ENCODE peak calls at places on chromosomes 11 and 22, in five cellular contexts. G, E, H, L and K are unnamed samples.
A peak's percentile ranks its signal among the peaks of the same experiment; 100 is the strongest.

GRCh38 chr22:29272624-29273023 is 4.6 kb downstream of the EWSR1 start:
- DNase-seq in G (no peak), E (no peak), H (no peak), L (no peak), K (no peak)

GRCh38 chr11:84384637-84385227 is 1098.6 kb upstream of the CCDC90B start:
- DNase-seq in G (no peak), E (peak; percentile 34), H (peak; percentile 40), L (peak; percentile 25), K (no peak)

GRCh38 chr11:5705688-5706087 is 16.1 kb downstream of the TRIM22 start:
- DNase-seq in G (no peak), E (peak; percentile 42), H (no peak), L (no peak), K (no peak)

GRCh38 chr22:27632451-27633295 is 168.9 kb downstream of the MN1 start:
- DNase-seq in G (no peak), E (no peak), H (no peak), L (no peak), K (no peak)

GRCh38 chr11:18765554-18765953 is 26.0 kb downstream of the PTPN5 start:
- DNase-seq in G (no peak), E (peak; percentile 14), H (no peak), L (no peak), K (no peak)

GRCh38 chr22:28237092-28237491 is 318.0 kb upstream of the PITPNB start:
- DNase-seq in G (no peak), E (peak; percentile 27), H (no peak), L (no peak), K (no peak)

GRCh38 chr22:29225422-29226090 is 19.9 kb downstream of the EMID1 start:
- DNase-seq in G (peak; percentile 19), E (peak; percentile 42), H (no peak), L (peak; percentile 60), K (no peak)

GRCh38 chr11:77776455-77776854 is 44.1 kb downstream of the RSF1 start:
- DNase-seq in G (no peak), E (peak; percentile 20), H (no peak), L (no peak), K (peak; percentile 6)

GRCh38 chr22:29626497-29627195 is 23.2 kb downstream of the NF2 start:
- DNase-seq in G (no peak), E (peak; percentile 91), H (no peak), L (no peak), K (no peak)

GRCh38 chr11:1820463-1821325 is 14.1 kb upstream of the SYT8 start:
- DNase-seq in G (no peak), E (peak; percentile 22), H (no peak), L (no peak), K (no peak)

GRCh38 chr22:19801340-19802000 is 40.9 kb downstream of the TBX1 start:
- DNase-seq in G (peak; percentile 37), E (no peak), H (no peak), L (no peak), K (no peak)

GRCh38 chr11:115645631-115646271 is 141.5 kb upstream of the CADM1 start:
- DNase-seq in G (no peak), E (no peak), H (no peak), L (no peak), K (no peak)

GRCh38 chr11:57378166-57378565 is 2.8 kb downstream of the PRG3 start:
- DNase-seq in G (no peak), E (peak; percentile 43), H (no peak), L (no peak), K (no peak)

GRCh38 chr11:11025087-11025486 is 167.2 kb upstream of the ZBED5 start:
- DNase-seq in G (no peak), E (peak; percentile 75), H (no peak), L (no peak), K (no peak)

GRCh38 chr11:83159901-83160865 is 3.3 kb downstream of the PCF11 start:
- DNase-seq in G (no peak), E (peak; percentile 49), H (no peak), L (no peak), K (no peak)

GRCh38 chr11:110026823-110027626 is 66.2 kb upstream of the ZC3H12C start:
- DNase-seq in G (no peak), E (peak; percentile 15), H (no peak), L (no peak), K (no peak)

DNA sequence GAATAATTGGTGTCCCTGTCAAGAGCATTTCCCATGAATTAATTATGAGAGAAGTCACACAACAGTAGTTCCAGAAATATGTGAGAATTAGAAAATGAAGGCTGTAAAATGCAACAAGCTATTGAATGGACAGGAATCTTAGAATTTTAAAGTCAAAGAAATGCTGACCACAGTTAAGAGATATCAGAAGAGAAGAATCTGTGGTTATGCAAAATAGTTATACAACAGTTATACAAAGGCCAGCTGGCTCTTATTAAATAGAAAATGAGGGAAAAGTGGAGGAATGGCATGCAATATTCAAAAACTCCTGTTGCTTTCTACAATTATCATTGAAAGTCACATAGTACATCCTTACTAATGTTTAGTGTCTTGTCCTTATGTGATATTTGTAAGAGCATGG is 27.4 kb downstream of the CASP12 start:
- DNase-seq in G (no peak), E (peak; percentile 62), H (no peak), L (no peak), K (no peak)
- H3K27me3 ChIP-seq in G (no peaks in the 10 kb centered on the region), E (no peaks in the 10 kb centered on the region), H (no peaks in the 10 kb centered on the region), L (no peaks in the 10 kb centered on the region), K (no peaks in the 10 kb centered on the region)

GRCh38 chr11:64837887-64838351 is 6.5 kb downstream of the CDC42BPG start:
- DNase-seq in G (no peak), E (no peak), H (no peak), L (no peak), K (no peak)

GRCh38 chr11:64838600-64839334 is 5.7 kb downstream of the CDC42BPG start:
- DNase-seq in G (no peak), E (no peak), H (no peak), L (no peak), K (no peak)

GRCh38 chr11:64834723-64835615 is 9.5 kb downstream of the CDC42BPG start:
- DNase-seq in G (no peak), E (no peak), H (no peak), L (no peak), K (no peak)

GRCh38 chr11:64835616-64836447 is 8.6 kb downstream of the CDC42BPG start:
- DNase-seq in G (no peak), E (no peak), H (no peak), L (no peak), K (no peak)

GRCh38 chr11:64836448-64837072 is 7.9 kb downstream of the CDC42BPG start:
- DNase-seq in G (no peak), E (no peak), H (no peak), L (no peak), K (no peak)
- H3K36me3 ChIP-seq in G (no peaks in the 10 kb centered on the region), E (no peaks in the 10 kb centered on the region), H (no peaks in the 10 kb centered on the region), L (no peaks in the 10 kb centered on the region), K (no peaks in the 10 kb centered on the region)

GRCh38 chr22:35609761-35610160 is 7.4 kb downstream of the MB start:
- DNase-seq in G (peak; percentile 7), E (no peak), H (no peak), L (no peak), K (no peak)

GRCh38 chr22:35610741-35611140 is 6.4 kb downstream of the MB start:
- DNase-seq in G (no peak), E (no peak), H (no peak), L (no peak), K (no peak)

GRCh38 chr22:35611200-35611890 is 5.8 kb downstream of the MB start:
- DNase-seq in G (no peak), E (no peak), H (no peak), L (no peak), K (no peak)

GRCh38 chr22:35612903-35613302 is 4.2 kb downstream of the MB start:
- DNase-seq in G (peak; percentile 27), E (no peak), H (no peak), L (no peak), K (no peak)

DNA sequence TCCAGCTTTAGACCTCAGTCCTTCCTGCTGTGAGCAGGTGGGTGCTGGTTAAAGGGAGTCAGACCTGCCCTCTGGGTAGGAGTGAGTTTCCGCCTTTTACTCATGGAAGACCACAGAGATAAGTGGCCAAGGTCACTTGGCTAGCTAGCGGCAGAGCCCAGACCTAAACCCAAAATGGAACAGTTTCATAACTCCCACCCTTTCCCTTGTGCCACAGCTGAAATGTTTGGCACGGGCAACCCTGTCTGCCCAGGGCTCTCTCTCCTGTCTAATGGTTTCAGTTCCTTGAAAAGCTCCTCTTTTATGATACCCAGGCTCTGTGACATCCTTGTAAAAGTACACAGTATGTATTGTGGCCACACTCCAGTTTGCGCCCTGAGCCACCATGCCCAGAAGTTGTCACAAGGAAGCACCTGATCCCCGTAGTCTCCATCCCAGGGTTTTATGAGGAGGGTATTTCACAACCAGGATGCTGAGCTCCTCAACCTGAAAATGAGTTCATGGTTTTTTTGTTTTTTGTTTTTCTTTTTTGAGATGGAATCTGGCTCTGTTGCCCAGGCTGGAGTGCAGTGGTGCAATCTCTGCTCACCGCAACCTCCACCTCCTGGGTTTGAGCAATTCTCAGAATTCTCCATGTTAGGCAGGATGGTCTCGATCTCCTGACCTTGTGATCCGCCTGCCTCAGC is 5.1 kb downstream of the MB start:
- DNase-seq in G (no peak), E (no peak), H (no peak), L (no peak), K (no peak)
- H3K27me3 ChIP-seq in G (no peaks in the 10 kb centered on the region), E (peaks cover 54% of the 10 kb centered on the region), H (no peaks in the 10 kb centered on the region), L (no peaks in the 10 kb centered on the region), K (no peaks in the 10 kb centered on the region)

DNA sequence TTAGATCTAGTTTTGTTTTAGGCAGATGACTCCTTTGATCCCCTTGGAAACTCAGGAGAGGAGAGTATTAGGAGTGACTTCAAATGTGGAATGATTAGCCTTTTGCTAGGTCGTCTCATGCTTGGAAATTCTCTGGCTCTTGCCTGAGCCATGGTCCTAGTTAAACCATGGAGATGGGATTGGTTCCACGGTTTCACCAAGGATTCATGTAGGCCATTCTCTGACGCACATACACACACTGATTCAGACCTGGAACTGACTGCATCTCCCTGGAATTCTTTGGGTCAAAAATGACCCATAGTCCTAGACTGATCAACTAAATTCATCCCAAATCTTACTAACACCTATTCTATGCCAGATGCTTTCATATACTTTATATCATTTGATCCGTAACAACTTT is 56.5 kb downstream of the POLD3 start:
- DNase-seq in G (no peak), E (peak; percentile 97), H (no peak), L (no peak), K (no peak)
- H3K36me3 ChIP-seq in G (no peaks in the 10 kb centered on the region), E (no peaks in the 10 kb centered on the region), H (peaks cover 50% of the 10 kb centered on the region), L (no peaks in the 10 kb centered on the region), K (no peaks in the 10 kb centered on the region)

DNA sequence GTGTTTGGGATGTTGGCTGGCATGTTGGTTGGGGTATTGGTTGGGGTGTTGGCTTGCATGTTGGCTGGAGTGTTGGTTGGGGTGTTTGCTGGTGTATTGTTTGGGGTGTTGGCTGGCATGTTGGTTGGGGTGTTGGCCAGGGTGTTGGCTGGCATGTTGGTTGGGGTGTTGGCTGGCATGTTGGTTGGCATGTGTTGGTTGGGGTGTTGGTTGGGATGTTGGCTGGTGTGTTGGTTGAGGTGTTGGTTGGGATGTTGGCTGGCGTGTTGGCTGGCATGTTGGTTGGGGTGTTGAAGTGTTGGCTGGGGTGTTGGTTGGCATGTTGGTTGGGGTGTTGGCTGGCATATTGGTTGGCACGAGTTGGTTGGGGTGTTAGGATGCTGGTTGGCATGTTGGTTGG is 24.5 kb downstream of the OTUB1 start:
- DNase-seq in G (no peak), E (no peak), H (no peak), L (no peak), K (no peak)
- H3K27me3 ChIP-seq in G (no peaks in the 10 kb centered on the region), E (no peaks in the 10 kb centered on the region), H (no peaks in the 10 kb centered on the region), L (no peaks in the 10 kb centered on the region), K (peaks cover 5% of the 10 kb centered on the region)

GRCh38 chr11:67409781-67410368 is 5.6 kb upstream of the CARNS1 start:
- DNase-seq in G (no peak), E (no peak), H (peak; percentile 62), L (no peak), K (no peak)
- H3K36me3 ChIP-seq in G (no peaks in the 10 kb centered on the region), E (no peaks in the 10 kb centered on the region), H (peaks cover 32% of the 10 kb centered on the region), L (no peaks in the 10 kb centered on the region), K (peaks cover 12% of the 10 kb centered on the region)